ENCODE peak calls at places on chromosomes 1 and 21, in ten cellular contexts. Q is NCI-H345; B is pulmonary artery endothelial cell; J is mesendoderm; S is activated naive CD4-positive, alpha-beta T cell treated with anti-CD3 and anti-CD28 coated beads, Interleukin-2, amount 10 ng/mL, durations not matched to agents 7 days and 5 days; K is activated CD4-positive, alpha-beta T cell treated with anti-CD3 and anti-CD28 coated beads for 24 hours; D is naive B cell; U is OCI-M1; W is GM12864; X is NCI-H2081. C is an unnamed sample.

GRCh38 chr21:46071082-46071481 is 26.8 kb upstream of the COL6A2 start:
- DNase-seq in S (no peak), U (no peak), D (no peak), X (no peak), B (no peak), K (no peak), J (no peak), Q (no peak), W (no peak), C (peak)

GRCh38 chr1:169513208-169513607 is 27.5 kb upstream of the SLC19A2 start:
- DNase-seq in J (no peak), Q (no peak), X (no peak), K (no peak), W (no peak), U (peak), S (no peak), B (no peak), D (no peak), C (no peak)

GRCh38 chr1:38991638-38992449 is 768 bp downstream of the AKIRIN1 start:
- DNase-seq in W (no peak), Q (peak), J (peak), U (peak), D (no peak), K (no peak), X (peak), B (no peak), S (peak), C (no peak)

GRCh38 chr1:201649776-201650607 is 111.1 kb downstream of the NAV1 start:
- DNase-seq in X (peak), B (no peak), D (no peak), K (no peak), W (no peak), U (no peak), J (peak), Q (peak), S (no peak), C (peak)

GRCh38 chr1:76268341-76268740 is 193.8 kb downstream of the ST6GALNAC3 start:
- DNase-seq in W (no peak), K (no peak), D (no peak), B (no peak), J (no peak), Q (no peak), U (peak), X (no peak), S (no peak), C (no peak)

GRCh38 chr1:240280560-240281322 is 189.1 kb downstream of the FMN2 start:
- DNase-seq in B (no peak), U (no peak), W (no peak), J (no peak), D (no peak), S (no peak), X (peak), K (no peak), Q (no peak), C (no peak)

GRCh38 chr1:54980528-54981241 is at the start of gene TMEM61:
- DNase-seq in Q (no peak), D (no peak), U (no peak), W (no peak), B (no peak), X (peak), K (no peak), J (no peak), S (no peak), C (no peak)

GRCh38 chr21:42525228-42525604 is 11.6 kb downstream of the SLC37A1 start:
- DNase-seq in W (no peak), X (peak), B (no peak), U (no peak), D (no peak), S (no peak), K (no peak), Q (no peak), J (peak), C (no peak)

GRCh38 chr1:200336111-200336845 is 73.6 kb downstream of the ZNF281 start:
- DNase-seq in K (no peak), U (no peak), J (peak), S (no peak), B (no peak), X (no peak), D (no peak), Q (no peak), W (no peak), C (no peak)

GRCh38 chr1:163410073-163410522 is 88.3 kb downstream of the NUF2 start:
- DNase-seq in J (peak), S (peak), K (no peak), B (peak), D (no peak), U (peak), X (peak), Q (peak), W (peak), C (no peak)

GRCh38 chr1:156909671-156910070 is 10.8 kb upstream of the LRRC71 start:
- DNase-seq in S (no peak), X (no peak), B (no peak), K (no peak), D (no peak), W (no peak), J (no peak), Q (no peak), U (no peak), C (no peak)

GRCh38 chr1:88800382-88801051 is 90.8 kb downstream of the GTF2B start:
- DNase-seq in Q (no peak), J (peak), S (peak), U (peak), K (no peak), W (no peak), X (peak), B (no peak), D (no peak), C (no peak)

GRCh38 chr1:169604781-169605560 is 18.7 kb upstream of the F5 start:
- DNase-seq in U (peak), X (no peak), B (no peak), K (no peak), Q (no peak), J (no peak), S (peak), W (no peak), D (peak), C (no peak)

GRCh38 chr21:36810443-36810842 is 111.5 kb downstream of the SIM2 start:
- DNase-seq in U (peak), Q (no peak), X (no peak), B (no peak), W (no peak), K (no peak), D (no peak), S (no peak), J (no peak), C (no peak)

GRCh38 chr21:41706678-41707077 is 60.2 kb downstream of the RIPK4 start:
- DNase-seq in X (no peak), B (no peak), K (no peak), J (peak), W (peak), S (no peak), U (no peak), Q (no peak), D (no peak), C (no peak)

GRCh38 chr21:36428789-36429671 is 43.8 kb downstream of the CHAF1B start:
- DNase-seq in W (no peak), D (no peak), U (no peak), J (no peak), S (no peak), B (no peak), K (no peak), Q (no peak), X (no peak), C (no peak)

GRCh38 chr1:77281491-77282186 is at the start of gene AK5:
- DNase-seq in U (no peak), K (peak), J (peak), B (no peak), S (peak), X (peak), Q (peak), D (peak), W (no peak), C (peak)

GRCh38 chr1:167515893-167516321 is 2.4 kb downstream of the CD247 start:
- DNase-seq in X (no peak), S (peak), Q (no peak), D (no peak), K (no peak), U (no peak), B (no peak), J (no peak), W (no peak), C (peak)

GRCh38 chr1:208004851-208005250 is 93.9 kb upstream of the CD34 start:
- DNase-seq in J (no peak), U (no peak), Q (no peak), S (no peak), D (no peak), W (no peak), X (no peak), B (no peak), K (no peak), C (no peak)

GRCh38 chr21:38631676-38632075 is 133.4 kb upstream of the ERG start:
- DNase-seq in J (no peak), S (no peak), D (no peak), U (no peak), X (no peak), W (no peak), B (no peak), K (no peak), Q (no peak), C (no peak)

GRCh38 chr1:17198476-17199258 is 6.3 kb upstream of the PADI1 start:
- DNase-seq in D (no peak), X (no peak), K (no peak), J (no peak), B (no peak), U (no peak), W (no peak), Q (no peak), S (peak), C (no peak)

GRCh38 chr1:227797144-227797543 is 18.3 kb upstream of the PRSS38 start:
- DNase-seq in D (no peak), B (no peak), J (no peak), Q (no peak), S (no peak), W (no peak), K (no peak), U (no peak), X (no peak), C (peak)

GRCh38 chr1:44713321-44713781 is 17.6 kb downstream of the RNU5D-1 start:
- DNase-seq in S (no peak), X (peak), W (no peak), U (no peak), J (no peak), D (peak), Q (no peak), K (no peak), B (no peak), C (no peak)

GRCh38 chr1:4830756-4831155 is 176.3 kb downstream of the AJAP1 start:
- DNase-seq in Q (no peak), D (no peak), X (no peak), U (no peak), J (no peak), S (no peak), K (no peak), B (no peak), W (no peak), C (no peak)

GRCh38 chr1:241086686-241087085 is 270.3 kb downstream of the RGS7 start:
- DNase-seq in U (no peak), B (no peak), J (peak), D (no peak), S (no peak), X (no peak), W (no peak), K (no peak), Q (no peak), C (no peak)

GRCh38 chr1:48803474-48803873 is 26.8 kb upstream of the BEND5 start:
- DNase-seq in W (no peak), K (no peak), S (no peak), Q (no peak), D (peak), X (no peak), B (no peak), J (no peak), U (peak), C (no peak)

C was measured in osteocyte.